ENCODE peak calls at places on chromosomes 11 and 22, in six cellular contexts. V is choroid plexus epithelial cell, G is HFF-Myc, I is cardiac fibroblast, W is heart right ventricle, M is prostate gland. O is an unnamed sample.

GRCh38 chr22:47656806-47657205 is 894.4 kb downstream of the TBC1D22A start:
- DNase-seq in V (no peak), G (no peak), I (no peak), W (no peak), M (no peak), O (no peak)

GRCh38 chr11:122100222-122101080 is 15.6 kb downstream of the BLID start:
- DNase-seq in V (peak; percentile 86), G (no peak), I (peak; percentile 65), W (peak; percentile 50), M (peak; percentile 36), O (no peak)

GRCh38 chr22:19747574-19747973 is 13.0 kb upstream of the TBX1 start:
- DNase-seq in V (no peak), G (no peak), I (no peak), W (no peak), M (no peak), O (no peak)

GRCh38 chr11:128504489-128504888 is 82.9 kb downstream of the ETS1 start:
- DNase-seq in V (no peak), G (no peak), I (peak; percentile 55), W (no peak), M (no peak), O (no peak)

GRCh38 chr22:16973591-16974297 is 34.3 kb downstream of the GAB4 start:
- DNase-seq in V (no peak), G (no peak), I (no peak), W (no peak), M (no peak), O (no peak)

GRCh38 chr11:65962136-65962564 is 616 bp downstream of the SART1 start:
- DNase-seq in V (no peak), G (no peak), I (no peak), W (no peak), M (no peak), O (no peak)

GRCh38 chr22:38718414-38718813 is 12.7 kb downstream of the GTPBP1 start:
- DNase-seq in V (peak; percentile 62), G (peak; percentile 75), I (peak; percentile 76), W (no peak), M (peak; percentile 59), O (no peak)

GRCh38 chr22:47332246-47332980 is 570.0 kb downstream of the TBC1D22A start:
- DNase-seq in V (no peak), G (no peak), I (no peak), W (no peak), M (no peak), O (no peak)

GRCh38 chr11:132977241-132977640 is 555.1 kb downstream of the OPCML start:
- DNase-seq in V (no peak), G (no peak), I (no peak), W (no peak), M (no peak), O (no peak)

GRCh38 chr11:69775163-69775755 is at the start of gene FGF4:
- DNase-seq in V (no peak), G (no peak), I (no peak), W (no peak), M (no peak), O (no peak)

GRCh38 chr11:62241095-62241494 is 944 bp upstream of the SCGB1D2 start:
- DNase-seq in V (no peak), G (no peak), I (no peak), W (no peak), M (no peak), O (no peak)

GRCh38 chr22:22893891-22894739 is 6.5 kb downstream of the IGLL5 start:
- DNase-seq in V (no peak), G (no peak), I (no peak), W (no peak), M (no peak), O (no peak)

GRCh38 chr11:63761870-63762661 is 6.5 kb downstream of the ZFTA start:
- DNase-seq in V (no peak), G (no peak), I (no peak), W (peak; percentile 35), M (no peak), O (no peak)

GRCh38 chr22:26589367-26589844 is 526 bp downstream of the TPST2 start:
- DNase-seq in V (no peak), G (no peak), I (peak; percentile 23), W (peak; percentile 23), M (no peak), O (no peak)

GRCh38 chr11:21933095-21933494 is 259.8 kb upstream of the ANO5 start:
- DNase-seq in V (peak; percentile 2), G (no peak), I (peak; percentile 8), W (no peak), M (no peak), O (no peak)

GRCh38 chr11:125365196-125365931 is 130.7 kb downstream of the FEZ1 start:
- DNase-seq in V (no peak), G (no peak), I (no peak), W (no peak), M (no peak), O (no peak)

GRCh38 chr22:46748948-46749681 is 11.1 kb upstream of the CERK start:
- DNase-seq in V (peak; percentile 65), G (no peak), I (peak; percentile 33), W (no peak), M (no peak), O (no peak)

GRCh38 chr11:98003606-98004371 is 1017.0 kb upstream of the CNTN5 start:
- DNase-seq in V (peak; percentile 6), G (no peak), I (no peak), W (no peak), M (no peak), O (no peak)

GRCh38 chr11:72780291-72781062 is 13.4 kb downstream of the STARD10 start:
- DNase-seq in V (no peak), G (no peak), I (no peak), W (no peak), M (no peak), O (no peak)

GRCh38 chr11:96748639-96749370 is 359.0 kb downstream of the JRKL start:
- DNase-seq in V (peak; percentile 48), G (peak; percentile 32), I (peak; percentile 59), W (no peak), M (no peak), O (peak; percentile 9)

GRCh38 chr22:35212020-35212419 is 45.3 kb upstream of the HMGXB4 start:
- DNase-seq in V (peak; percentile 76), G (no peak), I (peak; percentile 52), W (no peak), M (peak; percentile 33), O (no peak)

GRCh38 chr11:70107191-70107590 is 29.1 kb downstream of the ANO1 start:
- DNase-seq in V (no peak), G (no peak), I (no peak), W (peak; percentile 4), M (no peak), O (no peak)

GRCh38 chr11:64164392-64165312 is 1.3 kb downstream of the MACROD1 start:
- DNase-seq in V (no peak), G (no peak), I (no peak), W (peak; percentile 65), M (peak; percentile 31), O (no peak)

GRCh38 chr11:69700278-69701140 is 3.3 kb downstream of the FGF19 start:
- DNase-seq in V (peak; percentile 77), G (no peak), I (peak; percentile 70), W (peak; percentile 82), M (no peak), O (no peak)

GRCh38 chr22:25207553-25208157 is 8.0 kb downstream of the CRYBB3 start:
- DNase-seq in V (no peak), G (no peak), I (no peak), W (no peak), M (no peak), O (no peak)

GRCh38 chr11:641806-642370 is 4.8 kb downstream of the DRD4 start:
- DNase-seq in V (no peak), G (no peak), I (no peak), W (no peak), M (no peak), O (no peak)

GRCh38 chr11:73107597-73107996 is 34.5 kb downstream of the FCHSD2 start:
- DNase-seq in V (no peak), G (no peak), I (no peak), W (no peak), M (no peak), O (no peak)

GRCh38 chr11:114243461-114244372 is 52.5 kb upstream of the NNMT start:
- DNase-seq in V (no peak), G (no peak), I (peak; percentile 24), W (no peak), M (no peak), O (no peak)

GRCh38 chr11:87722756-87723599 is 452.3 kb downstream of the RAB38 start:
- DNase-seq in V (peak; percentile 26), G (no peak), I (peak; percentile 36), W (no peak), M (no peak), O (no peak)
- TF ChIP-seq CTCF in V (peak; percentile 70), G (peak; percentile 85), I (peak; percentile 78), W (peak; percentile 55), M (no peak), O (peak; percentile 69)

GRCh38 chr22:43186272-43187170 is at the start of gene TTLL12:
- DNase-seq in V (peak; percentile 50), G (no peak), I (peak; percentile 35), W (peak; percentile 72), M (peak; percentile 56), O (no peak)
- H3K4me3 ChIP-seq in V (peak within 1 kb of the TSS; percentile 69), G (peak within 1 kb of the TSS; percentile 97), I (peak within 1 kb of the TSS; percentile 71), W (peak within 1 kb of the TSS; percentile 71), M (peak within 1 kb of the TSS; percentile 78), O (peak within 1 kb of the TSS; percentile 67)

GRCh38 chr22:36510966-36511881 is 4.4 kb upstream of the FOXRED2 start:
- DNase-seq in V (peak; percentile 76), G (no peak), I (peak; percentile 67), W (no peak), M (no peak), O (no peak)
- TF ChIP-seq CTCF in V (peak; percentile 81), G (peak; percentile 55), I (peak; percentile 71), W (peak; percentile 68), M (no peak), O (peak; percentile 68)

GRCh38 chr11:110301032-110301431 is 4.6 kb upstream of the RDX start:
- DNase-seq in V (no peak), G (no peak), I (no peak), W (no peak), M (no peak), O (no peak)
- H3K4me3 ChIP-seq in V (no peak overlapping the region), G (no peak overlapping the region), I (no peak overlapping the region), W (no peak overlapping the region), M (no peak overlapping the region), O (no peak overlapping the region)

GRCh38 chr11:118868659-118869058 is 15.0 kb upstream of the CXCR5 start:
- DNase-seq in V (no peak), G (no peak), I (no peak), W (no peak), M (no peak), O (no peak)

GRCh38 chr11:118873804-118874203 is 9.9 kb upstream of the CXCR5 start:
- DNase-seq in V (no peak), G (no peak), I (no peak), W (no peak), M (no peak), O (no peak)

GRCh38 chr11:118872403-118872821 is 11.3 kb upstream of the CXCR5 start:
- DNase-seq in V (no peak), G (no peak), I (no peak), W (no peak), M (no peak), O (no peak)

GRCh38 chr11:118876261-118876660 is 7.4 kb upstream of the CXCR5 start:
- DNase-seq in V (no peak), G (no peak), I (no peak), W (no peak), M (no peak), O (no peak)

GRCh38 chr11:118870396-118871343 is 13.0 kb upstream of the CXCR5 start:
- DNase-seq in V (peak; percentile 68), G (no peak), I (peak; percentile 36), W (peak; percentile 40), M (peak; percentile 41), O (no peak)
- TF ChIP-seq CTCF in V (peak; percentile 46), G (peak; percentile 12), I (peak; percentile 30), W (peak; percentile 16), M (no peak), O (peak; percentile 27)

GRCh38 chr11:45884596-45885185 is 760 bp upstream of the MAPK8IP1 start:
- DNase-seq in V (no peak), G (no peak), I (no peak), W (no peak), M (no peak), O (no peak)
- H3K4me3 ChIP-seq in V (no peak overlapping the region), G (no peak overlapping the region), I (no peak overlapping the region), W (no peak overlapping the region), M (no peak overlapping the region), O (no peak overlapping the region)

O was measured in AG04449.